ENCODE peak calls at places on chromosomes 7 and 10, in ten cellular contexts. One of them, this sample, is unnamed.

GRCh38 chr7:23547662-23548061 is 15.9 kb upstream of the TRA2A start:
- DNase-seq in GM04504: no peak
- DNase-seq in kidney glomerular epithelial cell: no peak
- DNase-seq in HTR-8/SVneo: no peak
- DNase-seq in Daoy: no peak
- DNase-seq in fibroblast of lung: no peak
- DNase-seq in Ammon's horn: no peak
- DNase-seq in caudate nucleus: no peak
- DNase-seq in H4: no peak
- DNase-seq in Panc1: no peak
- DNase-seq in this sample: no peak

GRCh38 chr10:77949167-77949566 is 22.6 kb upstream of the DLG5 start:
- DNase-seq in kidney glomerular epithelial cell: peak
- DNase-seq in Panc1: peak
- DNase-seq in HTR-8/SVneo: peak
- DNase-seq in GM04504: no peak
- DNase-seq in Ammon's horn: no peak
- DNase-seq in Daoy: peak
- DNase-seq in fibroblast of lung: peak
- DNase-seq in caudate nucleus: no peak
- DNase-seq in H4: peak
- DNase-seq in this sample: peak

GRCh38 chr7:23383225-23383624 is 84.1 kb downstream of the MALSU1 start:
- DNase-seq in HTR-8/SVneo: no peak
- DNase-seq in Daoy: no peak
- DNase-seq in fibroblast of lung: peak
- DNase-seq in GM04504: no peak
- DNase-seq in caudate nucleus: no peak
- DNase-seq in kidney glomerular epithelial cell: no peak
- DNase-seq in Panc1: no peak
- DNase-seq in Ammon's horn: no peak
- DNase-seq in H4: peak
- DNase-seq in this sample: no peak

GRCh38 chr7:119711104-119711503 is 561.9 kb upstream of the KCND2 start:
- DNase-seq in fibroblast of lung: no peak
- DNase-seq in kidney glomerular epithelial cell: no peak
- DNase-seq in GM04504: no peak
- DNase-seq in HTR-8/SVneo: no peak
- DNase-seq in Panc1: no peak
- DNase-seq in H4: no peak
- DNase-seq in caudate nucleus: no peak
- DNase-seq in Daoy: no peak
- DNase-seq in Ammon's horn: no peak
- DNase-seq in this sample: no peak

GRCh38 chr7:22480523-22481075 is 19.4 kb downstream of the STEAP1B start:
- DNase-seq in fibroblast of lung: no peak
- DNase-seq in Daoy: no peak
- DNase-seq in H4: no peak
- DNase-seq in GM04504: no peak
- DNase-seq in HTR-8/SVneo: no peak
- DNase-seq in Panc1: no peak
- DNase-seq in Ammon's horn: no peak
- DNase-seq in kidney glomerular epithelial cell: no peak
- DNase-seq in caudate nucleus: no peak
- DNase-seq in this sample: no peak

GRCh38 chr7:111558948-111559347 is 3.3 kb downstream of the IMMP2L start:
- DNase-seq in fibroblast of lung: peak
- DNase-seq in kidney glomerular epithelial cell: no peak
- DNase-seq in H4: no peak
- DNase-seq in caudate nucleus: no peak
- DNase-seq in Daoy: no peak
- DNase-seq in Panc1: no peak
- DNase-seq in HTR-8/SVneo: no peak
- DNase-seq in GM04504: peak
- DNase-seq in Ammon's horn: no peak
- DNase-seq in this sample: no peak

GRCh38 chr10:21498977-21499376 is 26.5 kb downstream of the SKIDA1 start:
- DNase-seq in caudate nucleus: no peak
- DNase-seq in GM04504: no peak
- DNase-seq in Daoy: no peak
- DNase-seq in Ammon's horn: no peak
- DNase-seq in kidney glomerular epithelial cell: no peak
- DNase-seq in Panc1: no peak
- DNase-seq in fibroblast of lung: no peak
- DNase-seq in H4: no peak
- DNase-seq in HTR-8/SVneo: no peak
- DNase-seq in this sample: no peak

GRCh38 chr7:115825736-115826135 is 204.8 kb downstream of the TFEC start:
- DNase-seq in GM04504: no peak
- DNase-seq in kidney glomerular epithelial cell: no peak
- DNase-seq in HTR-8/SVneo: no peak
- DNase-seq in Panc1: no peak
- DNase-seq in fibroblast of lung: peak
- DNase-seq in Daoy: peak
- DNase-seq in caudate nucleus: no peak
- DNase-seq in H4: no peak
- DNase-seq in Ammon's horn: no peak
- DNase-seq in this sample: no peak

GRCh38 chr7:142323706-142324105 is 65.8 kb upstream of the PRSS58 start:
- DNase-seq in Ammon's horn: peak
- DNase-seq in fibroblast of lung: no peak
- DNase-seq in Daoy: peak
- DNase-seq in GM04504: no peak
- DNase-seq in H4: peak
- DNase-seq in caudate nucleus: no peak
- DNase-seq in HTR-8/SVneo: no peak
- DNase-seq in kidney glomerular epithelial cell: peak
- DNase-seq in Panc1: no peak
- DNase-seq in this sample: no peak

GRCh38 chr7:114026486-114027089 is 107.8 kb upstream of the PPP1R3A start:
- DNase-seq in H4: peak
- DNase-seq in fibroblast of lung: peak
- DNase-seq in HTR-8/SVneo: peak
- DNase-seq in Daoy: peak
- DNase-seq in GM04504: peak
- DNase-seq in kidney glomerular epithelial cell: peak
- DNase-seq in caudate nucleus: no peak
- DNase-seq in Ammon's horn: peak
- DNase-seq in Panc1: peak
- DNase-seq in this sample: no peak

GRCh38 chr7:1939434-1940401 is 269.6 kb downstream of the ELFN1 start:
- DNase-seq in fibroblast of lung: no peak
- DNase-seq in Panc1: no peak
- DNase-seq in HTR-8/SVneo: no peak
- DNase-seq in Daoy: peak
- DNase-seq in GM04504: no peak
- DNase-seq in caudate nucleus: no peak
- DNase-seq in kidney glomerular epithelial cell: no peak
- DNase-seq in Ammon's horn: no peak
- DNase-seq in H4: no peak
- DNase-seq in this sample: no peak

GRCh38 chr7:45082031-45082830 is 6.5 kb downstream of the NACAD start:
- DNase-seq in Ammon's horn: peak
- DNase-seq in kidney glomerular epithelial cell: no peak
- DNase-seq in GM04504: no peak
- DNase-seq in Daoy: no peak
- DNase-seq in fibroblast of lung: peak
- DNase-seq in HTR-8/SVneo: no peak
- DNase-seq in Panc1: no peak
- DNase-seq in caudate nucleus: peak
- DNase-seq in H4: no peak
- DNase-seq in this sample: peak

GRCh38 chr7:90666186-90666585 is 70.1 kb downstream of the CDK14 start:
- DNase-seq in Ammon's horn: no peak
- DNase-seq in H4: no peak
- DNase-seq in Panc1: no peak
- DNase-seq in HTR-8/SVneo: no peak
- DNase-seq in caudate nucleus: no peak
- DNase-seq in fibroblast of lung: no peak
- DNase-seq in GM04504: no peak
- DNase-seq in kidney glomerular epithelial cell: no peak
- DNase-seq in Daoy: no peak
- DNase-seq in this sample: no peak

GRCh38 chr7:17497136-17497535 is 198.7 kb downstream of the AHR start:
- DNase-seq in H4: no peak
- DNase-seq in fibroblast of lung: peak
- DNase-seq in kidney glomerular epithelial cell: no peak
- DNase-seq in Ammon's horn: no peak
- DNase-seq in Panc1: no peak
- DNase-seq in caudate nucleus: no peak
- DNase-seq in GM04504: no peak
- DNase-seq in HTR-8/SVneo: no peak
- DNase-seq in Daoy: no peak
- DNase-seq in this sample: no peak

GRCh38 chr7:116429986-116430619 is 69.4 kb upstream of the CAV2 start:
- DNase-seq in Ammon's horn: no peak
- DNase-seq in fibroblast of lung: no peak
- DNase-seq in GM04504: no peak
- DNase-seq in HTR-8/SVneo: no peak
- DNase-seq in Daoy: no peak
- DNase-seq in H4: no peak
- DNase-seq in kidney glomerular epithelial cell: no peak
- DNase-seq in Panc1: no peak
- DNase-seq in caudate nucleus: no peak
- DNase-seq in this sample: no peak

GRCh38 chr10:46226900-46227558 is 59.8 kb upstream of the ANTXRL start:
- DNase-seq in Ammon's horn: no peak
- DNase-seq in caudate nucleus: no peak
- DNase-seq in H4: no peak
- DNase-seq in Panc1: no peak
- DNase-seq in GM04504: no peak
- DNase-seq in fibroblast of lung: no peak
- DNase-seq in HTR-8/SVneo: no peak
- DNase-seq in Daoy: no peak
- DNase-seq in kidney glomerular epithelial cell: no peak
- DNase-seq in this sample: no peak

GRCh38 chr7:15839415-15840100 is 153.1 kb upstream of the MEOX2 start:
- DNase-seq in HTR-8/SVneo: no peak
- DNase-seq in caudate nucleus: no peak
- DNase-seq in Panc1: no peak
- DNase-seq in fibroblast of lung: peak
- DNase-seq in GM04504: no peak
- DNase-seq in H4: no peak
- DNase-seq in Daoy: peak
- DNase-seq in kidney glomerular epithelial cell: no peak
- DNase-seq in Ammon's horn: peak
- DNase-seq in this sample: no peak

GRCh38 chr7:26081627-26082026 is 70.4 kb upstream of the NFE2L3 start:
- DNase-seq in fibroblast of lung: no peak
- DNase-seq in HTR-8/SVneo: no peak
- DNase-seq in Daoy: peak
- DNase-seq in Ammon's horn: no peak
- DNase-seq in H4: no peak
- DNase-seq in GM04504: no peak
- DNase-seq in kidney glomerular epithelial cell: no peak
- DNase-seq in caudate nucleus: no peak
- DNase-seq in Panc1: no peak
- DNase-seq in this sample: no peak

GRCh38 chr10:21100190-21100589 is 203.1 kb upstream of the NEBL start:
- DNase-seq in Ammon's horn: peak
- DNase-seq in H4: no peak
- DNase-seq in HTR-8/SVneo: no peak
- DNase-seq in GM04504: no peak
- DNase-seq in Daoy: no peak
- DNase-seq in fibroblast of lung: no peak
- DNase-seq in kidney glomerular epithelial cell: no peak
- DNase-seq in Panc1: no peak
- DNase-seq in caudate nucleus: no peak
- DNase-seq in this sample: no peak

GRCh38 chr10:133567119-133567518 is 1.7 kb upstream of the SYCE1 start:
- DNase-seq in GM04504: no peak
- DNase-seq in kidney glomerular epithelial cell: no peak
- DNase-seq in Ammon's horn: no peak
- DNase-seq in HTR-8/SVneo: no peak
- DNase-seq in Daoy: no peak
- DNase-seq in Panc1: no peak
- DNase-seq in caudate nucleus: no peak
- DNase-seq in H4: no peak
- DNase-seq in fibroblast of lung: no peak
- DNase-seq in this sample: no peak

GRCh38 chr7:29946428-29947186 is 43.0 kb downstream of the SCRN1 start:
- DNase-seq in fibroblast of lung: peak
- DNase-seq in caudate nucleus: no peak
- DNase-seq in Panc1: no peak
- DNase-seq in Ammon's horn: no peak
- DNase-seq in H4: peak
- DNase-seq in kidney glomerular epithelial cell: no peak
- DNase-seq in HTR-8/SVneo: no peak
- DNase-seq in GM04504: no peak
- DNase-seq in Daoy: peak
- DNase-seq in this sample: no peak

GRCh38 chr10:79394631-79395030 is 47.4 kb downstream of the PPIF start:
- DNase-seq in kidney glomerular epithelial cell: no peak
- DNase-seq in fibroblast of lung: no peak
- DNase-seq in Panc1: no peak
- DNase-seq in caudate nucleus: no peak
- DNase-seq in Daoy: no peak
- DNase-seq in GM04504: no peak
- DNase-seq in HTR-8/SVneo: no peak
- DNase-seq in H4: no peak
- DNase-seq in Ammon's horn: no peak
- DNase-seq in this sample: no peak

GRCh38 chr7:120926943-120927346 is 23.6 kb upstream of the ING3 start:
- DNase-seq in fibroblast of lung: no peak
- DNase-seq in Ammon's horn: no peak
- DNase-seq in Daoy: no peak
- DNase-seq in HTR-8/SVneo: no peak
- DNase-seq in caudate nucleus: no peak
- DNase-seq in Panc1: no peak
- DNase-seq in GM04504: no peak
- DNase-seq in H4: no peak
- DNase-seq in kidney glomerular epithelial cell: no peak
- DNase-seq in this sample: no peak

GRCh38 chr7:43577485-43577951 is 5.4 kb upstream of the STK17A start:
- DNase-seq in Daoy: no peak
- DNase-seq in kidney glomerular epithelial cell: no peak
- DNase-seq in H4: peak
- DNase-seq in Ammon's horn: no peak
- DNase-seq in Panc1: no peak
- DNase-seq in HTR-8/SVneo: no peak
- DNase-seq in fibroblast of lung: peak
- DNase-seq in GM04504: no peak
- DNase-seq in caudate nucleus: no peak
- DNase-seq in this sample: no peak